ENCODE peak calls at places on chromosomes 12 and 14, in seven cellular contexts. L is neural crest cell; R is PC-3; P is CD8-positive, alpha-beta T cell; F is HFFc6; N is body of pancreas; S is AG09319. T is an unnamed sample.

GRCh38 chr14:85566603-85567002 is 36.7 kb downstream of the FLRT2 start:
- DNase-seq in L (no peak), R (peak), P (no peak), F (peak), N (no peak), S (peak), T (no peak)

GRCh38 chr12:30753233-30753632 is 1.5 kb downstream of the CAPRIN2 start:
- DNase-seq in L (peak), R (peak), P (peak), F (no peak), N (no peak), S (no peak), T (peak)

GRCh38 chr14:85531141-85531593 is 1.2 kb downstream of the FLRT2 start:
- DNase-seq in L (peak), R (no peak), P (no peak), F (peak), N (peak), S (peak), T (peak)

GRCh38 chr14:55274760-55275159 is 3.5 kb downstream of the FBXO34 start:
- DNase-seq in L (no peak), R (peak), P (no peak), F (peak), N (no peak), S (no peak), T (no peak)

GRCh38 chr12:120199025-120199424 is 1.9 kb downstream of the RPLP0 start:
- DNase-seq in L (no peak), R (peak), P (no peak), F (no peak), N (no peak), S (no peak), T (no peak)

GRCh38 chr12:104742551-104742961 is 215.5 kb downstream of the SLC41A2 start:
- DNase-seq in L (no peak), R (no peak), P (no peak), F (no peak), N (no peak), S (no peak), T (no peak)

GRCh38 chr14:54314365-54315134 is 82.3 kb upstream of the CDKN3 start:
- DNase-seq in L (no peak), R (no peak), P (no peak), F (no peak), N (no peak), S (no peak), T (no peak)

GRCh38 chr12:31222620-31223222 is 103.2 kb downstream of the SINHCAF start:
- DNase-seq in L (no peak), R (no peak), P (no peak), F (no peak), N (no peak), S (no peak), T (no peak)

GRCh38 chr12:109619002-109619604 is 45.5 kb downstream of the MVK start:
- DNase-seq in L (no peak), R (no peak), P (no peak), F (no peak), N (no peak), S (no peak), T (no peak)

GRCh38 chr12:115752913-115753726 is 524.4 kb downstream of the MED13L start:
- DNase-seq in L (peak), R (peak), P (no peak), F (peak), N (peak), S (peak), T (peak)

GRCh38 chr12:110846615-110847566 is at the start of gene CCDC63:
- DNase-seq in L (peak), R (peak), P (peak), F (no peak), N (peak), S (no peak), T (peak)

GRCh38 chr12:6200266-6201198 is at the start of gene CD9:
- DNase-seq in L (no peak), R (peak), P (peak), F (no peak), N (peak), S (no peak), T (no peak)

GRCh38 chr12:114547636-114548035 is 136.3 kb downstream of the TBX3 start:
- DNase-seq in L (no peak), R (no peak), P (no peak), F (no peak), N (no peak), S (no peak), T (no peak)

GRCh38 chr12:115155665-115156645 is 472.0 kb upstream of the TBX3 start:
- DNase-seq in L (no peak), R (peak), P (no peak), F (peak), N (no peak), S (peak), T (no peak)

GRCh38 chr14:32571551-32571950 is 242.5 kb downstream of the AKAP6 start:
- DNase-seq in L (no peak), R (no peak), P (no peak), F (no peak), N (no peak), S (no peak), T (no peak)

GRCh38 chr14:77485256-77485655 is 13.4 kb downstream of the ISM2 start:
- DNase-seq in L (no peak), R (peak), P (no peak), F (peak), N (no peak), S (no peak), T (no peak)

GRCh38 chr14:22262881-22263280 is 326.1 kb downstream of the DAD1 start:
- DNase-seq in L (no peak), R (peak), P (no peak), F (no peak), N (no peak), S (no peak), T (no peak)

GRCh38 chr12:1797011-1797901 is 23.1 kb upstream of the LRTM2 start:
- DNase-seq in L (no peak), R (no peak), P (peak), F (no peak), N (peak), S (no peak), T (no peak)

GRCh38 chr12:131962069-131962468 is 12.3 kb downstream of the EP400 start:
- DNase-seq in L (no peak), R (no peak), P (no peak), F (no peak), N (no peak), S (no peak), T (no peak)

GRCh38 chr12:87165733-87166375 is 863.3 kb downstream of the C12orf50 start:
- DNase-seq in L (no peak), R (no peak), P (no peak), F (no peak), N (no peak), S (no peak), T (no peak)

GRCh38 chr12:87171356-87171755 is 857.8 kb downstream of the C12orf50 start:
- DNase-seq in L (no peak), R (no peak), P (no peak), F (no peak), N (no peak), S (no peak), T (no peak)
- TF ChIP-seq CTCF in L (no peak), R (no peak), P (no peak), F (no peak), N (no peak), S (no peak), T (no peak)

DNA sequence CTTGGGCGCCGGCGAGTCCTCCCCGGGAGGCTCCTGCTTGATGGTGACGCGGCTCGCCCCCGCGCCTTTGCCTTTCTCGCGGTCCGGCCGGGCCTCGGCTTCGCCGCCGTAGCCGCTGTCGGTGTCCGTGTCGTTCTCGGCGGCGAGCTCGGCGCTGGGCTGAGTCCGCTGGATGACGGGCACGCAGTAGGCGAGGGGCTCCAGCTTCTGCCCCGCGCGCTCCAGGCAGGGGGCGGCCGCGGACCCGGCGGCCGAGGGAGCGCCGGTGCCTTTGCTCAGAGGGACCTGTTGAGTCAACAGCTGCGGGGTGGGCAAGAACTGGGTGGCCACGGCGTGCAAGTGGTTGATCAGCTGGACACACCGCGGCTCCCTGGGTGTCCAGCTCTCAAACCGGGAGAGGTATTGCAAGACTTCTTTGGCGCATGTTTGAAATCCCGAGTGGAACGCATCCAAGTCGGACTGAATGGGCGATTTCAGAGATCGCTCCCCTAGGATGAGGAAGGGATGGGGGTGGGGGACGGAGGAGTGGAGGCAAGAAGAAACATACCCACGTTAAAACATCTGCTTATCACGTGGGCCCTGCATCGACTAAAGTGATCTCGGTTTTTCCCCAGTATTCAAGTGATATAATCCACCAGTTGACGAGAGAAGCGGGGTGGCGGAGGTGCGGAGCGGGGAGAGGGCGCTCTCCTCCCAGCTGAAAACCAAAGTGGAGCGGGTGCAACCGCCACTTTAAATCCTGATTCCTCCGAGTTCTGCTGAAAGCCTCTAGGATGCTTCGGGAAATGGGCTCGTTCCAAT is 2.0 kb downstream of the BHLHE41 start:
- DNase-seq in L (peak), R (peak), P (no peak), F (peak), N (peak), S (peak), T (peak)
- TF ChIP-seq CTCF in L (no peak), R (peak), P (no peak), F (peak), N (peak), S (peak), T (no peak)

GRCh38 chr14:104431929-104432541 is 147.5 kb upstream of the C14orf180 start:
- DNase-seq in L (no peak), R (no peak), P (peak), F (no peak), N (no peak), S (no peak), T (no peak)

GRCh38 chr14:104432611-104433231 is 146.8 kb upstream of the C14orf180 start:
- DNase-seq in L (no peak), R (no peak), P (peak), F (no peak), N (no peak), S (no peak), T (no peak)

GRCh38 chr14:104435147-104436046 is 144.2 kb upstream of the C14orf180 start:
- DNase-seq in L (no peak), R (no peak), P (peak), F (no peak), N (no peak), S (no peak), T (no peak)

GRCh38 chr14:104434214-104435076 is 145.1 kb upstream of the C14orf180 start:
- DNase-seq in L (no peak), R (no peak), P (peak), F (no peak), N (no peak), S (no peak), T (no peak)

GRCh38 chr14:104433401-104434213 is 146.0 kb upstream of the C14orf180 start:
- DNase-seq in L (no peak), R (no peak), P (peak), F (no peak), N (no peak), S (no peak), T (no peak)
- TF ChIP-seq CTCF in L (no peak), R (no peak), P (no peak), F (no peak), N (no peak), S (no peak), T (no peak)

GRCh38 chr12:65962921-65963883 is 138.9 kb downstream of the HMGA2 start:
- DNase-seq in L (peak), R (no peak), P (no peak), F (no peak), N (peak), S (no peak), T (peak)
- TF ChIP-seq CTCF in L (peak), R (peak), P (no peak), F (peak), N (no peak), S (no peak), T (no peak)

GRCh38 chr12:77104792-77105191 is 39.4 kb upstream of the E2F7 start:
- DNase-seq in L (no peak), R (peak), P (no peak), F (peak), N (no peak), S (no peak), T (no peak)
- TF ChIP-seq CTCF in L (no peak), R (no peak), P (no peak), F (no peak), N (no peak), S (no peak), T (no peak)

GRCh38 chr12:42482086-42482819 is 107.3 kb downstream of the PRICKLE1 start:
- DNase-seq in L (no peak), R (peak), P (no peak), F (peak), N (peak), S (no peak), T (peak)

GRCh38 chr12:42484996-42485395 is 104.5 kb downstream of the PRICKLE1 start:
- DNase-seq in L (no peak), R (no peak), P (no peak), F (no peak), N (no peak), S (no peak), T (no peak)

GRCh38 chr12:42483534-42483857 is 106.0 kb downstream of the PRICKLE1 start:
- DNase-seq in L (no peak), R (peak), P (peak), F (no peak), N (peak), S (no peak), T (peak)

GRCh38 chr12:42481368-42481767 is 108.2 kb downstream of the PRICKLE1 start:
- DNase-seq in L (no peak), R (no peak), P (no peak), F (no peak), N (no peak), S (no peak), T (no peak)

GRCh38 chr12:42482820-42483533 is 106.6 kb downstream of the PRICKLE1 start:
- DNase-seq in L (peak), R (peak), P (peak), F (peak), N (peak), S (no peak), T (peak)
- TF ChIP-seq CTCF in L (peak), R (peak), P (peak), F (peak), N (peak), S (peak), T (peak)

DNA sequence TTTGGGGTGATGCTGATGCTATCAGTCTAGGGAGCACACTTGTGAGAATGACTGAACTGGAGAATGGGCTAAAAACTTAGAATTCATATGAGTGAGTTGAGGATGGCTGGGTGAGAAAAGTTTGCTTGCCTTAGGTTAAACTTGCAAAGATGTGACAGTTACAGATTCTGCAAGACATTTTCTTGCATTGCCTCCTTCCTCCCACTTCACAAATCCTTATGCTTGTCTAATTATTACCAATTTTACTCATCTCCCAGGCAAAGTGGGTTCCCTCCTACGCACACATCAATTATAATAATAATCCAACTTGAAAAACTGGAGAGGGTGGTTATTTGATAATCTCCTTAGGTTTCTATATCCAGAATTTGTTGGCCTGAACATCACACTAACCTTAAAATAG is 50.9 kb downstream of the ATP2B1 start:
- DNase-seq in L (no peak), R (no peak), P (no peak), F (no peak), N (no peak), S (no peak), T (no peak)
- TF ChIP-seq CTCF in L (no peak), R (no peak), P (no peak), F (no peak), N (no peak), S (no peak), T (no peak)

GRCh38 chr14:59631237-59631636 is 54.6 kb upstream of the CCDC175 start:
- DNase-seq in L (no peak), R (peak), P (no peak), F (no peak), N (no peak), S (no peak), T (peak)
- TF ChIP-seq CTCF in L (peak), R (peak), P (no peak), F (peak), N (no peak), S (no peak), T (peak)